ENCODE peak calls at places on chromosomes 5 and 9, in five cellular contexts. T is hepatocyte, Z is right lobe of liver, S is GM13976, Q is heart left ventricle. I is an unnamed sample.
A peak's percentile ranks its signal among the peaks of the same experiment; 100 is the strongest.

GRCh38 chr5:78787763-78788162 is 139.2 kb upstream of the LHFPL2 start:
- DNase-seq in T (no peak), S (no peak), Z (no peak), Q (no peak), I (no peak)

GRCh38 chr9:105993921-105994715 is 299.8 kb downstream of the TMEM38B start:
- DNase-seq in S (no peak), Z (no peak), T (no peak), Q (no peak), I (no peak)

GRCh38 chr9:126049088-126049487 is 277.5 kb upstream of the MVB12B start:
- DNase-seq in Z (no peak), Q (no peak), T (no peak), S (no peak), I (no peak)

GRCh38 chr9:92669527-92669889 is 423 bp downstream of the IPPK start:
- DNase-seq in T (peak; percentile 57), S (peak; percentile 65), Q (no peak), Z (peak; percentile 49), I (no peak)

GRCh38 chr5:108623826-108624225 is 123.9 kb upstream of the FER start:
- DNase-seq in T (no peak), S (no peak), Z (no peak), Q (no peak), I (no peak)

GRCh38 chr5:11273180-11273882 is 512.3 kb upstream of the DAP start:
- DNase-seq in S (no peak), T (peak; percentile 46), Z (no peak), Q (no peak), I (no peak)

GRCh38 chr5:156239800-156240199 is 87.2 kb upstream of the SGCD start:
- DNase-seq in Q (no peak), Z (no peak), T (peak; percentile 10), S (no peak), I (no peak)

GRCh38 chr9:122053546-122053945 is 39.6 kb downstream of the TTLL11 start:
- DNase-seq in T (no peak), Q (no peak), Z (no peak), S (no peak), I (no peak)

GRCh38 chr5:35136386-35136785 is 88.6 kb upstream of the AGXT2 start:
- DNase-seq in Z (no peak), S (no peak), Q (no peak), T (peak; percentile 53), I (peak; percentile 6)

GRCh38 chr9:115850548-115851304 is 302.9 kb upstream of the PAPPA start:
- DNase-seq in T (no peak), Q (no peak), Z (no peak), S (no peak), I (no peak)

GRCh38 chr9:122445155-122445749 is 32.5 kb downstream of the OR1J1 start:
- DNase-seq in Z (no peak), S (no peak), Q (no peak), T (no peak), I (no peak)

GRCh38 chr9:127130661-127131538 is 8.5 kb upstream of the ANGPTL2 start:
- DNase-seq in Q (peak; percentile 70), S (no peak), Z (no peak), T (peak; percentile 75), I (no peak)

GRCh38 chr5:59174248-59174844 is 591.5 kb downstream of the RAB3C start:
- DNase-seq in S (peak; percentile 26), Z (no peak), Q (no peak), T (peak; percentile 73), I (peak; percentile 26)

GRCh38 chr9:14051459-14051858 is 262.5 kb downstream of the NFIB start:
- DNase-seq in Q (no peak), S (no peak), T (no peak), Z (no peak), I (no peak)

DNA sequence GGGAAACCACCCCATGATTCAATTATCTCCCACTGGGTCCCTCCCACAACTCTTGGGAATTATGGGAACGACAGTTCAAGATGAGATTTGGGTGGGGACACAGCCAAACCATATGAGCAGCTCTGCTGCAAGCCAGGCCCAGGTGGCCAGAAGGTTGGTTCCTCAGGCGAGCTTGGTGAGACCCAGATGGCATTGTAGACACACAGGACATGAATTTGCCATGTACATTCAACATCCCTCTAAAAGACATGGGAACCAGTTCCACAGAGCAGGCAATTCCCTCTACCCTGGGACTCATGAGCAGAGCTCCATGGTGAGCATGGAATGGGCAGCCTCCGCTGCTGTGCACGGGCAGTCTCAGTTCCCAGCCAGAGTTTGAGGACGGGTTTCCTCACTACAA is 53.3 kb downstream of the NSUN2 start:
- DNase-seq in T (no peak), Q (no peak), Z (no peak), S (no peak), I (no peak)
- TF ChIP-seq CTCF in T (no peak), Q (no peak), Z (no peak), S (no peak), I (no peak)

GRCh38 chr5:82352146-82352791 is 74.1 kb upstream of the RPS23 start:
- DNase-seq in Z (no peak), S (no peak), Q (no peak), T (no peak), I (no peak)
- TF ChIP-seq CTCF in Z (no peak), S (no peak), Q (no peak), T (no peak), I (no peak)

GRCh38 chr5:31962928-31963327 is 211.2 kb downstream of the GOLPH3 start:
- DNase-seq in T (peak; percentile 18), S (no peak), Z (no peak), Q (no peak), I (no peak)
- TF ChIP-seq CTCF in T (no peak), S (no peak), Z (no peak), Q (no peak), I (no peak)

DNA sequence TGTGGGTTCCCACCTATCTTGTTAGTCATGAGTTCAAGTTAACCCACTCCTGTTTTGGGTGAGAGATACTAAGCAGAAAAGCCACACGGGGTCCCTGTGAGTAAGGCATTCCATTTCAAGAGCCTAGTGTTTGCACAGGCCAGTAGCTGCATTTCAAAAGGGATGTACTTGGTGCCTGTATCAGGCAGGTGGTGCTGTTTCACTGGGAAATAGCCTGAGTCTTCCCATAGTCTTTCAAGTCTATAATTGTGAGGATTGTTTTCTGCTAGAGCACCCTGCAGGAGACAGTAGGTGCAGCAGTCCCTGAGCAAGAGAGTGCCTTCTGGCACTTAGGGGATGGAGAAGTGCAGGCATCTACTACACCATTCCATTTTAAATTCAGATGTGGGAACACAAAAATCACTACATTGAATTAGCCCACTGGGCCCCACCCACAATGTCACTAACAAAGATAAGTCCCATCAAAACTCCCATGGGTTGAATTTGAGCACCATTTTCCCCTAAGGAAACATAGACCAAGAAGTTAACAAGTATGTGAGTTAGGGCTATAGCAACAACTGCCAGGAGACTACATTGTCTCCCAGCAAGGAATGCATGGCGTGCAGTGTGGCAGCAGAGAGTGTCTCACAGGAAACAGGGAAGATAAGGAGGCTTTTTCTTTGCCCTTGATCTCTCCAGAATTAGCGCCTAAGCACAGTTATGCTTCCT is 263.2 kb downstream of the COX7C start:
- DNase-seq in S (peak; percentile 21), T (peak; percentile 74), Q (no peak), Z (no peak), I (peak; percentile 14)
- TF ChIP-seq CTCF in S (peak; percentile 56), T (peak; percentile 83), Q (peak; percentile 48), Z (peak; percentile 59), I (peak; percentile 60)

GRCh38 chr9:113587471-113588031 is 124.0 kb downstream of the RGS3 start:
- DNase-seq in Z (no peak), Q (peak; percentile 84), S (no peak), T (peak; percentile 70), I (no peak)
- TF ChIP-seq CTCF in Z (peak; percentile 18), Q (peak; percentile 77), S (no peak), T (peak; percentile 51), I (peak; percentile 15)

DNA sequence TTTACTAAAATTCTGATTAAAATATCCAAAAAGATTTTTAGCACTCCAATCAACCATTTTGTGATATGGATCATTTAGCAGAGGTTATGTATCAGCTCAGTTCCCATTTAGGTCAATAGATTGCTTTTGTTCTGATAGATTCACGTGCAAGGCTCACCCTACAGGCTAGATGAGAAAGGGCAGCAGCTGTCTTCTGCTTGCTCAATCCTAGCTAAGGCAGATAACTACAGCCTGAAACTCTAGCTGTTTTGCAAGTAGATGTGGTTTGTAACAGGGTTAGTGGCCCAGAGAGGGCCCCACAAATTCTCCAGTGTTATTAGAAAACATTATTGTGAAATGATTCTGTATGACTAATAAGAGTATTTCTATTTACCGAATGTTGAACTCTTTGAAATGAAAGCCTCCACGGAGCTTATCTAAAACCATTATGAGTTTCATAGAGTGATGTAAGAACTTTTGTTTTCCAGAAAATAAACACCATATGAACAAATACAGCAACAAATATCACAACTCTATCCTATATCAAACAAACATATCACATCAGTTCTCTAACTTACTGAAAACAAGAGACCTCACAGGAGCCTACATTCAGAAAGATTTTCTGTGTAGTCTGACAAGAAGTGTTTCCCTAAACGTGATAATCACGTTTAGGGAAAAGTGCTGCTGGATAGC is 841.9 kb upstream of the ACO1 start:
- DNase-seq in Q (no peak), Z (no peak), T (peak; percentile 67), S (peak; percentile 22), I (peak; percentile 31)
- TF ChIP-seq CTCF in Q (no peak), Z (peak; percentile 12), T (peak; percentile 49), S (peak; percentile 32), I (peak; percentile 68)